ENCODE peak calls at places on chromosome 4, in nine cellular contexts. T, V, Q, Z, J, N, Y, A and H are unnamed samples.

GRCh38 chr4:13982008-13982407 is 354.5 kb upstream of the BOD1L1 start:
- DNase-seq in T (no peak), V (no peak), Q (no peak), Z (no peak), J (no peak), N (no peak), Y (no peak), A (no peak), H (no peak)

GRCh38 chr4:8776366-8776765 is 95.3 kb downstream of the HMX1 start:
- DNase-seq in T (no peak), V (no peak), Q (no peak), Z (no peak), J (no peak), N (no peak), Y (no peak), A (no peak), H (no peak)

GRCh38 chr4:121217385-121217784 is 53.3 kb upstream of the TNIP3 start:
- DNase-seq in T (no peak), V (no peak), Q (no peak), Z (peak; percentile 46), J (no peak), N (no peak), Y (no peak), A (no peak), H (no peak)

GRCh38 chr4:57048590-57049304 is 61.4 kb downstream of the IGFBP7 start:
- DNase-seq in T (peak; percentile 62), V (no peak), Q (no peak), Z (peak; percentile 43), J (no peak), N (no peak), Y (no peak), A (no peak), H (no peak)

GRCh38 chr4:159048166-159048886 is 54.6 kb upstream of the RAPGEF2 start:
- DNase-seq in T (peak; percentile 76), V (no peak), Q (no peak), Z (peak; percentile 79), J (peak; percentile 10), N (no peak), Y (peak; percentile 49), A (peak; percentile 72), H (no peak)

GRCh38 chr4:94582517-94582916 is 130.8 kb downstream of the PDLIM5 start:
- DNase-seq in T (no peak), V (no peak), Q (no peak), Z (no peak), J (no peak), N (no peak), Y (no peak), A (no peak), H (no peak)

GRCh38 chr4:119212964-119213606 is 572 bp downstream of the USP53 start:
- DNase-seq in T (peak; percentile 95), V (peak; percentile 72), Q (peak; percentile 78), Z (peak; percentile 94), J (peak; percentile 82), N (peak; percentile 68), Y (peak; percentile 73), A (peak; percentile 97), H (peak; percentile 70)

GRCh38 chr4:40976343-40976742 is 226.6 kb downstream of the NSUN7 start:
- DNase-seq in T (peak; percentile 77), V (no peak), Q (peak; percentile 47), Z (peak; percentile 70), J (peak; percentile 34), N (no peak), Y (no peak), A (peak; percentile 72), H (peak; percentile 49)

GRCh38 chr4:84493092-84493850 is 5.8 kb downstream of the NKX6-1 start:
- DNase-seq in T (no peak), V (peak; percentile 27), Q (peak; percentile 58), Z (peak; percentile 10), J (peak; percentile 74), N (no peak), Y (no peak), A (peak; percentile 37), H (no peak)

GRCh38 chr4:138401330-138401729 is 159.2 kb upstream of the SLC7A11 start:
- DNase-seq in T (peak; percentile 9), V (no peak), Q (no peak), Z (no peak), J (no peak), N (no peak), Y (peak; percentile 53), A (no peak), H (no peak)

GRCh38 chr4:158885564-158885963 is 116.7 kb downstream of the FNIP2 start:
- DNase-seq in T (no peak), V (no peak), Q (no peak), Z (no peak), J (no peak), N (no peak), Y (no peak), A (no peak), H (no peak)

GRCh38 chr4:153432971-153433752 is 33.0 kb upstream of the TMEM131L start:
- DNase-seq in T (peak; percentile 95), V (peak; percentile 81), Q (peak; percentile 29), Z (peak; percentile 64), J (no peak), N (peak; percentile 80), Y (no peak), A (peak; percentile 83), H (peak; percentile 83)

GRCh38 chr4:145482209-145483021 is 762 bp downstream of the SMAD1 start:
- DNase-seq in T (peak; percentile 81), V (peak; percentile 21), Q (peak; percentile 50), Z (peak; percentile 86), J (peak; percentile 64), N (no peak), Y (peak; percentile 44), A (peak; percentile 78), H (peak; percentile 59)

GRCh38 chr4:37983951-37984350 is 23.8 kb downstream of the PTTG2 start:
- DNase-seq in T (no peak), V (no peak), Q (no peak), Z (peak; percentile 31), J (no peak), N (no peak), Y (no peak), A (no peak), H (no peak)

GRCh38 chr4:37981844-37982720 is 21.9 kb downstream of the PTTG2 start:
- DNase-seq in T (no peak), V (no peak), Q (no peak), Z (peak; percentile 18), J (no peak), N (no peak), Y (no peak), A (peak; percentile 33), H (no peak)

GRCh38 chr4:37985730-37986275 is 25.6 kb downstream of the PTTG2 start:
- DNase-seq in T (no peak), V (no peak), Q (no peak), Z (no peak), J (no peak), N (no peak), Y (no peak), A (no peak), H (no peak)

GRCh38 chr4:37981425-37981824 is 21.2 kb downstream of the PTTG2 start:
- DNase-seq in T (no peak), V (no peak), Q (no peak), Z (no peak), J (no peak), N (no peak), Y (no peak), A (no peak), H (no peak)

GRCh38 chr4:37982736-37983135 is 22.5 kb downstream of the PTTG2 start:
- DNase-seq in T (no peak), V (no peak), Q (no peak), Z (no peak), J (no peak), N (no peak), Y (no peak), A (no peak), H (no peak)
- TF ChIP-seq CTCF in T (no peak), V (no peak), Q (no peak), Z (no peak), J (no peak), N (no peak), Y (no peak), A (no peak), H (no peak)

GRCh38 chr4:116598155-116598979 is 487.0 kb downstream of the TRAM1L1 start:
- DNase-seq in T (no peak), V (no peak), Q (no peak), Z (no peak), J (no peak), N (no peak), Y (no peak), A (no peak), H (no peak)

GRCh38 chr4:116603096-116603495 is 482.3 kb downstream of the TRAM1L1 start:
- DNase-seq in T (peak; percentile 19), V (no peak), Q (no peak), Z (no peak), J (no peak), N (no peak), Y (no peak), A (no peak), H (no peak)

GRCh38 chr4:116598980-116599789 is 486.2 kb downstream of the TRAM1L1 start:
- DNase-seq in T (no peak), V (no peak), Q (no peak), Z (no peak), J (no peak), N (no peak), Y (no peak), A (no peak), H (no peak)

GRCh38 chr4:116599859-116600258 is 485.5 kb downstream of the TRAM1L1 start:
- DNase-seq in T (no peak), V (peak; percentile 2), Q (no peak), Z (no peak), J (peak; percentile 13), N (no peak), Y (no peak), A (no peak), H (peak; percentile 11)
- TF ChIP-seq CTCF in T (no peak), V (no peak), Q (no peak), Z (no peak), J (no peak), N (no peak), Y (no peak), A (no peak), H (peak; percentile 16)

GRCh38 chr4:3318561-3319021 is 25.8 kb downstream of the RGS12 start:
- DNase-seq in T (no peak), V (no peak), Q (peak; percentile 60), Z (no peak), J (no peak), N (no peak), Y (no peak), A (no peak), H (no peak)
- TF ChIP-seq CTCF in T (no peak), V (no peak), Q (peak; percentile 39), Z (peak; percentile 15), J (peak; percentile 13), N (no peak), Y (no peak), A (peak; percentile 24), H (no peak)

GRCh38 chr4:117429506-117429905 is 344.1 kb upstream of the TRAM1L1 start:
- DNase-seq in T (no peak), V (no peak), Q (no peak), Z (no peak), J (no peak), N (no peak), Y (no peak), A (no peak), H (no peak)

GRCh38 chr4:117434424-117434823 is 349.0 kb upstream of the TRAM1L1 start:
- DNase-seq in T (no peak), V (no peak), Q (no peak), Z (no peak), J (no peak), N (no peak), Y (no peak), A (no peak), H (no peak)

DNA sequence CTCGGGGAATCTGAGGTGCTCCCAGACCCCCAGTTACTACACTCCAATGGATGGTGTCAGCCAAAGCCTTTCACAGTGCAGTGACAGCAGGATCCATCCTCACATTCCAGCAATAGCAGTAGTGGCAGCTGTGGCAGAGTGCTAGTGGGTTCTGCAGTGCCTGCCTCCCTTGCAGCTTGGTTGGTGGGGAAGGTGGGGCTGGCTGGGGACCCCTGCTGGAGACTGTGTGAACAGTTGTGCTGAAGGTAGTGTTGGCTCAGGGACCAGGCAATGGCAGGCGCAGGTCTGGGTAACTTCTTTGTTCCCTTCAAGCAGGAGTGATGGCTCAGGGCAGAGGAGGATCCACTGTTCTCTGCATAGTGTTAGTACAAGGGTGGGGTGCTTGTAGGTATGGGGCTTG is 343.7 kb upstream of the TRAM1L1 start:
- DNase-seq in T (no peak), V (no peak), Q (no peak), Z (no peak), J (no peak), N (no peak), Y (no peak), A (no peak), H (no peak)
- TF ChIP-seq CTCF in T (no peak), V (no peak), Q (peak; percentile 20), Z (no peak), J (no peak), N (no peak), Y (no peak), A (no peak), H (no peak)